ENCODE peak calls at places on chromosome 20, in seven cellular contexts. E is NCI-H2081; Q is kidney tubule cell; C is T-helper 17 cell; W is HFFc6; S is A549; O is activated CD4-positive, alpha-beta T cell treated with anti-CD3 and anti-CD28 coated beads for 36 hours. J is an unnamed sample.

GRCh38 chr20:51426879-51427624 is 115.5 kb downstream of the NFATC2 start:
- DNase-seq in E (no peak), W (no peak), O (no peak), S (no peak), Q (no peak), C (no peak), J (no peak)

GRCh38 chr20:50545123-50545522 is 34.9 kb downstream of the PTPN1 start:
- DNase-seq in S (no peak), E (no peak), O (no peak), W (no peak), C (no peak), Q (no peak), J (no peak)

GRCh38 chr20:39880890-39881289 is 808.1 kb downstream of the MAFB start:
- DNase-seq in O (no peak), E (no peak), S (peak), C (no peak), W (peak), Q (peak), J (no peak)

GRCh38 chr20:920306-920705 is 4.2 kb upstream of the ANGPT4 start:
- DNase-seq in W (no peak), C (no peak), Q (no peak), S (no peak), E (no peak), O (no peak), J (no peak)

GRCh38 chr20:41182296-41183212 is 45.2 kb downstream of the PLCG1 start:
- DNase-seq in E (no peak), S (no peak), C (no peak), O (no peak), W (no peak), Q (peak), J (no peak)

GRCh38 chr20:38021373-38021772 is 11.9 kb downstream of the TTI1 start:
- DNase-seq in O (no peak), E (no peak), W (no peak), Q (peak), C (no peak), S (no peak), J (peak)

GRCh38 chr20:25058051-25058796 is at the start of gene ACSS1:
- DNase-seq in O (peak), C (peak), W (no peak), Q (peak), E (no peak), S (peak), J (peak)

GRCh38 chr20:40506567-40506966 is 182.5 kb downstream of the MAFB start:
- DNase-seq in O (peak), E (no peak), W (no peak), C (no peak), S (peak), Q (peak), J (peak)

GRCh38 chr20:4763776-4764525 is 42.2 kb downstream of the PRND start:
- DNase-seq in O (no peak), E (no peak), Q (no peak), S (no peak), W (no peak), C (no peak), J (no peak)

GRCh38 chr20:47355489-47356219 is 845 bp downstream of the ZMYND8 start:
- DNase-seq in C (no peak), S (no peak), Q (no peak), E (no peak), O (peak), W (no peak), J (peak)

GRCh38 chr20:49672109-49672681 is 41.5 kb downstream of the B4GALT5 start:
- DNase-seq in W (no peak), C (no peak), S (no peak), Q (no peak), O (no peak), E (no peak), J (no peak)

GRCh38 chr20:5397418-5397817 is 80.7 kb upstream of the PROKR2 start:
- DNase-seq in W (no peak), Q (peak), E (no peak), C (no peak), O (no peak), S (no peak), J (no peak)

GRCh38 chr20:9884061-9884460 is 45.2 kb upstream of the PAK5 start:
- DNase-seq in S (no peak), Q (no peak), O (no peak), W (no peak), C (no peak), E (no peak), J (no peak)

GRCh38 chr20:38091447-38092216 is 58.1 kb downstream of the RPRD1B start:
- DNase-seq in O (no peak), S (no peak), W (no peak), C (no peak), Q (no peak), E (no peak), J (no peak)

GRCh38 chr20:25009218-25010145 is 16.9 kb upstream of the APMAP start:
- DNase-seq in Q (peak), O (no peak), S (no peak), C (no peak), E (no peak), W (no peak), J (peak)

GRCh38 chr20:8860011-8860495 is 208.8 kb upstream of the PLCB4 start:
- DNase-seq in S (peak), C (no peak), W (peak), O (no peak), E (no peak), Q (peak), J (no peak)

GRCh38 chr20:63527184-63527583 is 6.6 kb downstream of the PPDPF start:
- DNase-seq in W (no peak), E (no peak), Q (no peak), C (no peak), O (no peak), S (no peak), J (no peak)

GRCh38 chr20:50242548-50242862 is 51.9 kb downstream of the CEBPB start:
- DNase-seq in W (no peak), E (no peak), O (no peak), Q (no peak), C (no peak), S (no peak), J (no peak)

GRCh38 chr20:41141153-41141815 is 3.9 kb downstream of the PLCG1 start:
- DNase-seq in Q (no peak), W (no peak), E (no peak), C (no peak), O (peak), S (no peak), J (no peak)

GRCh38 chr20:36895036-36895435 is 19.1 kb downstream of the TLDC2 start:
- DNase-seq in C (no peak), W (no peak), S (no peak), O (peak), E (no peak), Q (no peak), J (no peak)

GRCh38 chr20:41118632-41119031 is 18.7 kb upstream of the PLCG1 start:
- DNase-seq in Q (no peak), S (no peak), O (no peak), C (no peak), W (no peak), E (no peak), J (no peak)

GRCh38 chr20:4375881-4376280 is 345.8 kb upstream of the PRND start:
- DNase-seq in S (no peak), Q (no peak), C (no peak), W (peak), E (no peak), O (no peak), J (no peak)

GRCh38 chr20:62157387-62158087 is 14.0 kb downstream of the SS18L1 start:
- DNase-seq in W (no peak), E (no peak), C (no peak), S (no peak), O (no peak), Q (no peak), J (no peak)

GRCh38 chr20:7792131-7792869 is 148.0 kb downstream of the HAO1 start:
- DNase-seq in Q (peak), C (no peak), E (no peak), W (no peak), S (no peak), O (no peak), J (no peak)